ENCODE peak calls at places on chromosome 20, in five cellular contexts. B is stimulated activated CD4-positive, alpha-beta T cell treated with anti-CD3 and anti-CD28 coated beads, Interleukin-1b, Interleukin-23, amount 100 ng/mL, for 4 hours; V is stimulated activated CD8-positive, alpha-beta memory T cell treated with anti-CD3 and anti-CD28 coated beads, Interleukin-7, amount 100 ng/mL, for 4 hours; M is HTR-8/SVneo; S is fibroblast of the conjunctiva. E is an unnamed sample.

GRCh38 chr20:22453244-22454080 is 130.9 kb downstream of the FOXA2 start:
- DNase-seq in S (no peak), M (no peak), B (no peak), V (no peak), E (no peak)

GRCh38 chr20:37849169-37849568 is 53.8 kb upstream of the VSTM2L start:
- DNase-seq in V (no peak), M (no peak), B (no peak), S (no peak), E (no peak)

GRCh38 chr20:64057628-64058498 is 5.1 kb upstream of the TCEA2 start:
- DNase-seq in B (peak; percentile 80), M (peak; percentile 95), S (no peak), V (peak; percentile 68), E (no peak)

GRCh38 chr20:18712877-18713276 is 100.7 kb upstream of the SCP2D1 start:
- DNase-seq in V (no peak), B (no peak), M (no peak), S (no peak), E (no peak)

GRCh38 chr20:7406671-7407070 is 533.6 kb downstream of the HAO1 start:
- DNase-seq in V (no peak), M (no peak), S (no peak), B (no peak), E (no peak)

GRCh38 chr20:50067461-50067860 is 45.5 kb downstream of the UBE2V1 start:
- DNase-seq in S (no peak), B (no peak), M (no peak), V (no peak), E (no peak)

GRCh38 chr20:52150440-52151258 is 40.9 kb downstream of the ZFP64 start:
- DNase-seq in S (peak; percentile 34), M (peak; percentile 86), B (no peak), V (no peak), E (no peak)

GRCh38 chr20:18188446-18188845 is 50.8 kb downstream of the KAT14 start:
- DNase-seq in M (no peak), S (peak; percentile 26), B (no peak), V (no peak), E (no peak)

GRCh38 chr20:37357481-37358365 is 11.8 kb downstream of the SRC start:
- DNase-seq in B (no peak), M (no peak), V (no peak), S (no peak), E (no peak)

GRCh38 chr20:20594171-20594530 is 118.3 kb downstream of the RALGAPA2 start:
- DNase-seq in B (no peak), M (peak; percentile 6), V (no peak), S (peak; percentile 12), E (no peak)

GRCh38 chr20:51660741-51661608 is 107.2 kb downstream of the ATP9A start:
- DNase-seq in B (no peak), V (no peak), S (peak; percentile 71), M (peak; percentile 76), E (peak; percentile 73)

GRCh38 chr20:59190509-59190908 is 26.9 kb downstream of the ZNF831 start:
- DNase-seq in V (no peak), S (no peak), B (no peak), M (no peak), E (no peak)

GRCh38 chr20:37326666-37327065 is 19.3 kb upstream of the SRC start:
- DNase-seq in M (no peak), S (no peak), B (no peak), V (no peak), E (no peak)

GRCh38 chr20:47934761-47935160 is 149.5 kb upstream of the SULF2 start:
- DNase-seq in B (no peak), S (no peak), V (no peak), M (no peak), E (no peak)

GRCh38 chr20:32355417-32355841 is 2.7 kb upstream of the ASXL1 start:
- DNase-seq in B (no peak), V (no peak), M (no peak), S (no peak), E (no peak)

GRCh38 chr20:61814244-61814643 is 251.4 kb downstream of the TAF4 start:
- DNase-seq in M (no peak), B (no peak), V (no peak), S (no peak), E (no peak)

GRCh38 chr20:2236266-2236665 is 59.5 kb upstream of the TGM3 start:
- DNase-seq in M (peak; percentile 39), S (no peak), B (no peak), V (no peak), E (no peak)

GRCh38 chr20:32476684-32477593 is 108.2 kb downstream of the NOL4L start:
- DNase-seq in B (no peak), V (no peak), S (no peak), M (no peak), E (no peak)

GRCh38 chr20:37986873-37987601 is 46.2 kb downstream of the TTI1 start:
- DNase-seq in V (no peak), M (no peak), B (no peak), S (no peak), E (peak; percentile 84)

GRCh38 chr20:2652724-2653510 is 485 bp downstream of the NOP56 start:
- DNase-seq in B (peak; percentile 55), M (no peak), S (no peak), V (peak; percentile 52), E (no peak)

E was measured in retinal pigment epithelial cell.